ENCODE peak calls at places on chromosomes 6 and 20, in nine cellular contexts. P is spleen, S is uterus, V is pancreas, W is A673, O is AG10803, E is A549, J is fibroblast of the aortic adventitia, D is heart right ventricle. I is an unnamed sample.

GRCh38 chr6:14986370-14986769 is 259.5 kb upstream of the JARID2 start:
- DNase-seq in P (no peak), S (no peak), V (no peak), W (no peak), O (no peak), E (no peak), J (no peak), D (no peak), I (no peak)

GRCh38 chr6:99607416-99608036 is 893 bp downstream of the PRDM13 start:
- DNase-seq in P (no peak), S (no peak), V (no peak), W (no peak), O (no peak), E (no peak), J (no peak), D (no peak), I (no peak)

GRCh38 chr6:133817460-133818047 is 71.4 kb upstream of the TCF21 start:
- DNase-seq in P (no peak), S (no peak), V (no peak), W (peak; percentile 8), O (no peak), E (no peak), J (no peak), D (no peak), I (no peak)

GRCh38 chr6:35213824-35214756 is at the start of gene SCUBE3:
- DNase-seq in P (no peak), S (no peak), V (no peak), W (peak; percentile 59), O (peak; percentile 28), E (peak; percentile 31), J (peak; percentile 29), D (no peak), I (no peak)

GRCh38 chr20:64180673-64181072 is 16.4 kb downstream of the MYT1 start:
- DNase-seq in P (no peak), S (no peak), V (no peak), W (no peak), O (no peak), E (no peak), J (no peak), D (no peak), I (no peak)

GRCh38 chr6:3628143-3628840 is 123.2 kb downstream of the PXDC1 start:
- DNase-seq in P (no peak), S (no peak), V (peak; percentile 29), W (peak; percentile 29), O (peak; percentile 8), E (no peak), J (no peak), D (no peak), I (no peak)

GRCh38 chr6:170082531-170083187 is 208.2 kb downstream of the DLL1 start:
- DNase-seq in P (peak; percentile 63), S (no peak), V (no peak), W (no peak), O (no peak), E (no peak), J (no peak), D (peak; percentile 2), I (no peak)

GRCh38 chr6:31901415-31901952 is 402 bp downstream of the ZBTB12 start:
- DNase-seq in P (peak; percentile 91), S (peak; percentile 76), V (peak; percentile 71), W (peak; percentile 67), O (peak; percentile 45), E (peak; percentile 31), J (peak; percentile 45), D (peak; percentile 69), I (no peak)

GRCh38 chr6:104958178-104958520 is 1.2 kb downstream of the LIN28B start:
- DNase-seq in P (no peak), S (no peak), V (no peak), W (peak; percentile 21), O (no peak), E (no peak), J (no peak), D (no peak), I (no peak)

GRCh38 chr6:104958720-104959452 is 2.0 kb downstream of the LIN28B start:
- DNase-seq in P (no peak), S (no peak), V (no peak), W (peak; percentile 40), O (no peak), E (no peak), J (no peak), D (no peak), I (no peak)

GRCh38 chr6:104956663-104957294 is at the start of gene LIN28B:
- DNase-seq in P (no peak), S (no peak), V (no peak), W (peak; percentile 77), O (no peak), E (no peak), J (no peak), D (no peak), I (no peak)

GRCh38 chr6:104955927-104956662 is 812 bp upstream of the LIN28B start:
- DNase-seq in P (no peak), S (no peak), V (no peak), W (peak; percentile 15), O (no peak), E (peak; percentile 31), J (no peak), D (no peak), I (no peak)

GRCh38 chr6:104957301-104958177 is 632 bp downstream of the LIN28B start:
- DNase-seq in P (no peak), S (no peak), V (no peak), W (peak; percentile 60), O (no peak), E (peak; percentile 19), J (no peak), D (no peak), I (no peak)
- H3K4me3 ChIP-seq in P (no peak overlapping the region), S (no peak overlapping the region), V (no peak overlapping the region), W (peak overlapping the region; percentile 56), O (no peak overlapping the region), E (peak overlapping the region; percentile 79), J (no peak overlapping the region), D (no peak overlapping the region), I (no peak overlapping the region)

DNA sequence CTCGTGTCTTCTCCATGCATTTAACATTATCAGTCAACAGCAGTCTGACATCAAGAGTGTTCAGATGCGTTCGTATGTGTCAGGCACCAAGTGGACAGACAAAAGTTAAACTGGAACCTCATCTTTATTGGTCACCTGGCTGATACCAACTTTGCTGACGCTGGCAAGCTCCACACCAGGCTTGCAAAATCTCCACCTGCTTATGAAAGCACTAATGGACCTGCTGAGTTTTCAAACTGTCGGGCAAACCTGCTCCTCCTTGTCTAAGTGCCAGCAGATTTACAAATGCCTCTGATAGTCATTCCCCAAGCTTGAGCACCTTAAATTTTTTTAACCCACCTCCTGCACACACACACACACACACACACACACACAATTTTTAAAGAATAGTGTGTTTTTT is 27.9 kb upstream of the DSP start:
- DNase-seq in P (no peak), S (no peak), V (no peak), W (no peak), O (no peak), E (no peak), J (no peak), D (no peak), I (no peak)
- TF ChIP-seq CTCF in P (no peak), S (no peak), V (no peak), W (no peak), O (no peak), E (no peak), J (no peak), D (no peak), I (no peak)

DNA sequence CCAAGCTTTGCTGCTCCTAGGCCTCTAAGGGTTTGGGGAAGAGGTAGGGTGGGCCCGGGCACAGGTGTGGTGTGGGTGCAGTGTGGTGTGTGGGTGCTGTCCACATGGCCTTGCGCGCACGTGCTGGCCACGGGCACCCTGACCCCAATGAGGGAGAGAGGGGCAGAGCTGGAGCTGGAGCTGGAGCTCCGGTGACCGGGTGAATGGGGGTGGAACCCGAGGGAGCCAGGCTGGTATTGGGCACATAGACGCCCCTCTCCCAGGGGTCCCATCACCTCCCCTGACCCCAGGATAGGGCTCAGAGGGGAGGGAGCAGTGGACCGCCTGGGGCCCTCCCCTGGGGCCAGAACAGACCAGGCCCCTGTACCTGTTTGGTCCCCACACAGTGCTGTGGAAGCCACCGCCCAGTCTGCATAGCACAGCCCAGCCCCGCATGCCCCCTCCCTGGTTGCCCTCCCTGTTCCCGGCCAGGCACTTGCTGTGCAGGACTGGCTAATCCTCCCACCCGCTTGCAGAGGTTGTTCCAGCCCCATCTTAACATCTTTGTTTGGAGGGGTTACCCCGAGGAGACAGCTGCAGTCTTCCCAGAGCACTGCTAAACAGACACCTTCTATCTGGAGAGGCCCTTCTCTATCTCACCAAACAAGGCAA is 984 bp downstream of the ADAM33 start:
- DNase-seq in P (no peak), S (no peak), V (no peak), W (no peak), O (no peak), E (no peak), J (peak; percentile 4), D (no peak), I (no peak)
- H3K4me3 ChIP-seq in P (peak overlapping the region; percentile 27), S (peak overlapping the region; percentile 62), V (no peak overlapping the region), W (no peak overlapping the region), O (peak overlapping the region; percentile 97), E (no peak overlapping the region), J (peak overlapping the region; percentile 79), D (peak overlapping the region; percentile 46), I (no peak overlapping the region)

GRCh38 chr6:159915397-159915796 is 24.6 kb downstream of the MAS1 start:
- DNase-seq in P (no peak), S (no peak), V (no peak), W (no peak), O (no peak), E (no peak), J (no peak), D (no peak), I (no peak)

GRCh38 chr6:159913375-159913774 is 22.6 kb downstream of the MAS1 start:
- DNase-seq in P (no peak), S (no peak), V (no peak), W (no peak), O (no peak), E (no peak), J (no peak), D (no peak), I (no peak)

GRCh38 chr6:159914565-159914923 is 23.8 kb downstream of the MAS1 start:
- DNase-seq in P (no peak), S (no peak), V (no peak), W (no peak), O (no peak), E (no peak), J (no peak), D (no peak), I (no peak)

GRCh38 chr6:159916237-159916636 is 25.4 kb downstream of the MAS1 start:
- DNase-seq in P (no peak), S (no peak), V (no peak), W (no peak), O (no peak), E (no peak), J (no peak), D (no peak), I (no peak)

DNA sequence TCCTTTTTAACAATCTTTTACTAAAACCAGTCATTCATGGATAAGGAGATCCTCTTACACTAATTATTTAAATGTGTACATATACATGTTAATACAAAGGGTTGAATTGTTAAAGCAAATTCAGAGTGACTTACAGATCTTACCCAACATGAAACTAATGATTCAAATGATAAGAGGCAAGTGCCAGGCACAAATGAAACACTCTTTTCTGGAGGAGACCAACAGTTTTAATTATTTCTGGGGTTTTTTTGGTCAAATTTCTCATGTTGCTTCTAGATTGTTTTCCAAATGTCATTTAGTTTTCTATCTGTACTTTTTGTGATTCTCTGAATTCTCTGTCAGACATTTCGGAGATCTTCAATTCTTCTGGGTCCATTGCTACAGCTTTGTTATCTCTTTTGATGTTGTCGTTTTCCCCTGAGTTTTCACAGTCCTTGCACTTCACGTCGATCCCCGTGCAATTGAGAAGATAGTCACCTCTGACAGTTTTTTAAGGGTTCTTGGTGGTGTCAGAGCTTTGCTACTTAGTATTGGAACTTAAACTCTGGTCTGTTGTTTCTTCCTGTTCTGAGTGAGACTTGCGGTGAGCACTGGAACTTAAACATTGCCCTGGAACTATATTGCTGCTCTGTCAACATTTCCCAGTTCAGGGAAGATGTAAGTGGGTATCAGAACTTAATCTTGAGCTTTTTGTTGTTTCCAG is 23.2 kb downstream of the MAS1 start:
- DNase-seq in P (no peak), S (no peak), V (no peak), W (no peak), O (no peak), E (no peak), J (no peak), D (no peak), I (no peak)
- TF ChIP-seq CTCF in P (no peak), S (no peak), V (no peak), W (no peak), O (no peak), E (no peak), J (no peak), D (no peak), I (no peak)